ENCODE peak calls at places on chromosomes 2 and 18, in nine cellular contexts. T is AML-193; G is HepG2; N is activated gamma-delta T cell treated with Interleukin-2 at 50 U/mL for 16 hours; O is IMR-90; F is HuH-7; L is caudate nucleus; A is DMS79; Y is stimulated activated naive CD8-positive, alpha-beta T cell treated with anti-CD3 and anti-CD28 coated beads, Interleukin-15, Interleukin-2, amounts not matched to agents 100 U/mL and 50 U/mL, for 24 hours. X is an unnamed sample.

GRCh38 chr2:217076651-217077232 is 216.9 kb upstream of the TNP1 start:
- DNase-seq in N (no peak), A (no peak), T (no peak), G (no peak), F (no peak), L (no peak), Y (no peak), O (no peak), X (no peak)

GRCh38 chr2:40448476-40449079 is 3.3 kb downstream of the SLC8A1 start:
- DNase-seq in T (peak), A (no peak), G (peak), L (no peak), N (no peak), Y (no peak), O (peak), F (peak), X (no peak)

GRCh38 chr2:10343191-10343590 is 40.5 kb downstream of the HPCAL1 start:
- DNase-seq in G (no peak), A (no peak), N (no peak), T (no peak), O (no peak), F (no peak), Y (no peak), L (no peak), X (no peak)

GRCh38 chr18:56799756-56800155 is 148.6 kb downstream of the WDR7 start:
- DNase-seq in Y (no peak), F (no peak), N (no peak), T (no peak), A (no peak), G (no peak), L (no peak), O (peak), X (no peak)

GRCh38 chr2:96864343-96865091 is 5.4 kb downstream of the SEMA4C start:
- DNase-seq in L (no peak), T (no peak), F (no peak), Y (no peak), N (no peak), O (no peak), G (no peak), A (no peak), X (no peak)

GRCh38 chr2:150212722-150213171 is 274.7 kb downstream of the RND3 start:
- DNase-seq in T (no peak), A (no peak), N (no peak), O (peak), G (no peak), L (no peak), Y (no peak), F (no peak), X (no peak)

GRCh38 chr2:225429718-225430117 is 30.2 kb downstream of the NYAP2 start:
- DNase-seq in Y (no peak), F (no peak), L (peak), T (no peak), N (no peak), A (peak), O (peak), G (no peak), X (no peak)

GRCh38 chr2:200600549-200601212 is 14.9 kb downstream of the AOX1 start:
- DNase-seq in O (peak), G (no peak), A (no peak), F (no peak), T (no peak), N (no peak), Y (no peak), L (no peak), X (no peak)

GRCh38 chr2:172552547-172553291 is 3.2 kb upstream of the PDK1 start:
- DNase-seq in F (no peak), O (peak), Y (no peak), N (no peak), G (no peak), L (no peak), A (no peak), T (no peak), X (no peak)

GRCh38 chr2:10410001-10410671 is 38.0 kb downstream of the ODC1 start:
- DNase-seq in T (peak), L (no peak), F (no peak), A (no peak), G (no peak), O (no peak), N (no peak), Y (no peak), X (peak)

GRCh38 chr18:11147371-11147860 is 2.0 kb downstream of the PIEZO2 start:
- DNase-seq in F (no peak), L (no peak), Y (no peak), O (no peak), T (no peak), A (peak), G (no peak), N (no peak), X (no peak)

GRCh38 chr18:8548186-8548585 is 61.1 kb upstream of the RAB12 start:
- DNase-seq in G (no peak), T (no peak), N (no peak), Y (no peak), L (no peak), A (no peak), F (no peak), O (peak), X (no peak)

GRCh38 chr2:227406177-227407031 is 18.7 kb upstream of the SCYGR1 start:
- DNase-seq in Y (no peak), L (peak), N (no peak), O (peak), F (peak), G (peak), A (peak), T (peak), X (no peak)

GRCh38 chr2:385061-385460 is 97.2 kb upstream of the ALKAL2 start:
- DNase-seq in G (no peak), F (no peak), O (no peak), T (no peak), Y (no peak), A (no peak), N (no peak), L (no peak), X (no peak)

GRCh38 chr2:1136071-1136470 is 185.4 kb downstream of the SNTG2 start:
- DNase-seq in O (peak), N (no peak), T (no peak), F (no peak), G (no peak), L (no peak), A (no peak), Y (no peak), X (no peak)

GRCh38 chr2:12721571-12722444 is 5.1 kb downstream of the TRIB2 start:
- DNase-seq in A (no peak), L (no peak), O (peak), T (no peak), G (no peak), N (no peak), F (no peak), Y (no peak), X (no peak)

GRCh38 chr2:212147921-212148513 is 390.6 kb downstream of the ERBB4 start:
- DNase-seq in A (no peak), F (no peak), G (peak), T (peak), O (peak), Y (no peak), L (no peak), N (no peak), X (no peak)

GRCh38 chr2:224925822-224926124 is 116.5 kb downstream of the DOCK10 start:
- DNase-seq in L (no peak), A (no peak), G (no peak), O (peak), Y (no peak), F (no peak), T (no peak), N (no peak), X (no peak)

GRCh38 chr2:133841905-133842304 is 273.6 kb upstream of the NCKAP5 start:
- DNase-seq in T (no peak), F (no peak), G (no peak), Y (no peak), A (no peak), O (peak), N (no peak), L (no peak), X (no peak)

GRCh38 chr18:2274613-2275012 is 296.7 kb downstream of the METTL4 start:
- DNase-seq in N (no peak), Y (no peak), O (no peak), F (no peak), G (no peak), L (no peak), T (no peak), A (no peak), X (no peak)

GRCh38 chr18:35624140-35624539 is 42.6 kb downstream of the GALNT1 start:
- DNase-seq in Y (no peak), F (no peak), L (no peak), A (no peak), N (no peak), T (no peak), G (no peak), O (no peak), X (no peak)

GRCh38 chr2:60717691-60718090 is 38.4 kb upstream of the PAPOLG start:
- DNase-seq in T (no peak), N (no peak), A (no peak), Y (no peak), F (no peak), G (peak), O (no peak), L (no peak), X (no peak)

GRCh38 chr2:27893031-27893430 is 2.5 kb downstream of the BABAM2 start:
- DNase-seq in A (no peak), G (no peak), N (no peak), L (no peak), O (no peak), T (no peak), Y (no peak), F (no peak), X (no peak)

GRCh38 chr2:190126758-190127157 is 64.2 kb upstream of the MSTN start:
- DNase-seq in Y (no peak), T (no peak), N (no peak), G (no peak), F (no peak), A (no peak), L (no peak), O (peak), X (no peak)

GRCh38 chr2:72415256-72415655 is 267.6 kb upstream of the CYP26B1 start:
- DNase-seq in O (peak), Y (no peak), T (no peak), A (no peak), F (no peak), L (no peak), N (no peak), G (no peak), X (no peak)

GRCh38 chr2:46082531-46083485 is 214.4 kb upstream of the EPAS1 start:
- DNase-seq in T (peak), G (no peak), A (no peak), O (peak), N (no peak), F (no peak), Y (no peak), L (peak), X (peak)

GRCh38 chr2:227876536-227876882 is 5.1 kb downstream of the DAW1 start:
- DNase-seq in A (no peak), L (no peak), Y (no peak), O (peak), G (no peak), F (no peak), N (no peak), T (no peak), X (no peak)

GRCh38 chr18:67310826-67311225 is 205.7 kb downstream of the DSEL start:
- DNase-seq in A (no peak), F (no peak), G (no peak), O (peak), N (no peak), L (no peak), Y (no peak), T (no peak), X (no peak)

GRCh38 chr2:137986268-137986667 is 22.0 kb downstream of the HNMT start:
- DNase-seq in Y (no peak), O (no peak), G (no peak), T (no peak), N (no peak), F (no peak), L (no peak), A (no peak), X (no peak)

GRCh38 chr2:188937228-188938220 is 36.6 kb upstream of the COL3A1 start:
- DNase-seq in F (peak), Y (no peak), G (no peak), N (no peak), A (no peak), T (no peak), O (peak), L (no peak), X (no peak)

GRCh38 chr2:239057533-239057932 is 209.6 kb downstream of the TWIST2 start:
- DNase-seq in G (no peak), N (no peak), L (no peak), O (no peak), A (no peak), Y (no peak), F (no peak), T (no peak), X (no peak)

GRCh38 chr2:33135645-33136044 is 188.9 kb downstream of the LTBP1 start:
- DNase-seq in T (no peak), A (no peak), N (no peak), Y (no peak), L (no peak), G (no peak), O (peak), F (no peak), X (no peak)

GRCh38 chr2:8249191-8249590 is 432.7 kb upstream of the ID2 start:
- DNase-seq in G (no peak), O (no peak), N (no peak), T (no peak), L (no peak), A (no peak), Y (no peak), F (no peak), X (no peak)

GRCh38 chr18:12652861-12653401 is 5.0 kb downstream of the SPIRE1 start:
- DNase-seq in L (no peak), Y (peak), F (no peak), N (no peak), G (peak), O (peak), A (no peak), T (no peak), X (no peak)

X was measured in GDM1.